ENCODE peak calls at places on chromosome 4, in six cellular contexts. M is upper lobe of left lung, H is A549, J is GM12878, F is HepG2, X is K562. S is an unnamed sample.

GRCh38 chr4:127631420-127631819 is 1.3 kb upstream of the INTU start:
- ATAC-seq in H (no peak), F (no peak), M (no peak), J (no peak), X (no peak), S (no peak)

GRCh38 chr4:15926486-15926885 is 12.1 kb downstream of the FGFBP1 start:
- ATAC-seq in J (no peak), F (no peak), M (no peak), X (no peak), H (no peak), S (no peak)

GRCh38 chr4:101994247-101994775 is 203.8 kb downstream of the BANK1 start:
- ATAC-seq in J (no peak), X (no peak), M (no peak), F (no peak), H (no peak), S (no peak)

GRCh38 chr4:114603455-114603854 is 4.8 kb downstream of the UGT8 start:
- ATAC-seq in X (no peak), M (no peak), F (no peak), J (peak), H (no peak), S (no peak)

GRCh38 chr4:121180558-121180957 is 16.4 kb upstream of the TNIP3 start:
- ATAC-seq in X (no peak), J (no peak), H (no peak), F (no peak), M (no peak), S (no peak)

GRCh38 chr4:94763005-94763404 is 5.2 kb downstream of the BMPR1B start:
- ATAC-seq in J (no peak), M (no peak), F (no peak), X (no peak), H (peak), S (no peak)

GRCh38 chr4:177427097-177427665 is 15.1 kb downstream of the AGA start:
- ATAC-seq in F (peak), M (no peak), X (peak), J (no peak), H (no peak), S (no peak)

GRCh38 chr4:175929441-175929840 is 117.4 kb upstream of the GPM6A start:
- ATAC-seq in F (no peak), M (no peak), H (no peak), J (peak), X (no peak), S (no peak)

GRCh38 chr4:57344296-57344695 is 234.1 kb upstream of the IGFBP7 start:
- ATAC-seq in M (no peak), H (no peak), J (no peak), X (no peak), F (no peak), S (no peak)

GRCh38 chr4:168263039-168263438 is 55.5 kb downstream of the DDX60 start:
- ATAC-seq in F (no peak), X (no peak), J (no peak), M (no peak), H (no peak), S (no peak)

GRCh38 chr4:142416121-142416520 is 430.0 kb downstream of the INPP4B start:
- ATAC-seq in F (no peak), X (no peak), J (no peak), H (no peak), M (no peak), S (no peak)

GRCh38 chr4:142414336-142414945 is 431.7 kb downstream of the INPP4B start:
- ATAC-seq in J (no peak), M (no peak), H (no peak), F (no peak), X (no peak), S (no peak)

GRCh38 chr4:142416711-142417275 is 429.3 kb downstream of the INPP4B start:
- ATAC-seq in F (no peak), J (peak), H (no peak), M (no peak), X (no peak), S (no peak)

GRCh38 chr4:142411993-142412392 is 434.1 kb downstream of the INPP4B start:
- ATAC-seq in J (no peak), M (no peak), F (no peak), H (no peak), X (no peak), S (no peak)

DNA sequence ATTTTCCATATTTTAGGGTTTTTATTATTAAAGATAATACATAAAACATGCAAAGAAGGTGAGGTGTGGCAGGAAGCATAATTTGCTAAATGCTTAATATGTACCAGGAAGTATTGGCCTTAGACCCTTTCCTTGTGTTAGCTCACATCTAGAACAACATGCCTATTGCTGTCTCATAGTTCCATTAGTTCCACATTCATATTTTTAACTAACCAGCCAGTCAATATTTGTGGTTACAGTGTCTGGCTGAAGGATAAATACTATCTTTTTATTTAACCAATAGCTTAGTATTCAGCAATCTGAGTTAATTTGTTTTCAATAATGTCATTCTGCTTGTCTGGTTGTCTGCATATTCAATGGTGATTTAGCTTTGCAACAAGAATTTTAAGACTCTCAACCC is 432.6 kb downstream of the INPP4B start:
- ATAC-seq in X (no peak), H (no peak), M (no peak), J (no peak), F (no peak), S (no peak)
- TF ChIP-seq CTCF in X (no peak), H (no peak), M (no peak), J (no peak), F (no peak), S (no peak)

GRCh38 chr4:123893746-123894095 is 497.1 kb downstream of the SPRY1 start:
- ATAC-seq in M (no peak), J (no peak), F (no peak), X (no peak), H (no peak), S (no peak)
- TF ChIP-seq EP300 in M (no peak), J (no peak), F (no peak), X (no peak), H (no peak), S (no peak)

GRCh38 chr4:140242357-140243284 is 88.6 kb upstream of the MAML3 start:
- ATAC-seq in J (peak), M (no peak), X (no peak), H (no peak), F (no peak), S (no peak)

GRCh38 chr4:140237616-140238352 is 83.8 kb upstream of the MAML3 start:
- ATAC-seq in H (peak), J (no peak), M (peak), X (no peak), F (no peak), S (peak)

GRCh38 chr4:140239311-140239710 is 85.3 kb upstream of the MAML3 start:
- ATAC-seq in J (no peak), M (no peak), X (no peak), F (no peak), H (no peak), S (no peak)

GRCh38 chr4:140238353-140239041 is 84.5 kb upstream of the MAML3 start:
- ATAC-seq in X (no peak), F (no peak), M (peak), H (peak), J (no peak), S (peak)

DNA sequence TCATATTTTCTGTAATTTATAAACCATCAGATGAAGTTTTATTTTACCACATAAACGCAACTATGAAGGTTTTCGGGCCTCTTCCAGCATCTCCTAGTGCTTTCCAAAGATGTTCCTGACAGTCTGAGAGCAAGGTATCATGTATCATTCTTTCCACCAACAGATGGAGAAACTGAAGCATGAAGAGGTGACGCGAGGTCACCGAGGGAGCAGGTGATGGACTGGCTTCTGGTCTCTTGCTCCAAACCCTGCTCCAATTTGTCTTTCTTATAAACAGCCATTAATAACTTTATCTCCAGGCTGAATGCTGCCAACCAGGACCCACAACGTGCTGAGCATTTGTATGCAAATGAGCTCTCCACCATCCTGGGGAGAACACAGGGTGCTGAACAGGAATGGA is 86.3 kb upstream of the MAML3 start:
- ATAC-seq in M (no peak), H (no peak), X (no peak), F (no peak), J (no peak), S (no peak)
- TF ChIP-seq CTCF in M (no peak), H (no peak), X (no peak), F (no peak), J (no peak), S (no peak)

GRCh38 chr4:42600578-42600977 is 56.3 kb downstream of the ATP8A1 start:
- ATAC-seq in H (no peak), J (peak), X (no peak), M (no peak), F (no peak), S (no peak)
- TF ChIP-seq EP300 in H (no peak), J (no peak), X (no peak), M (no peak), F (no peak), S (no peak)

GRCh38 chr4:119068529-119068962 is 67.1 kb upstream of the MYOZ2 start:
- ATAC-seq in J (no peak), X (no peak), H (no peak), M (no peak), F (no peak), S (no peak)
- TF ChIP-seq CTCF in J (no peak), X (no peak), H (no peak), M (no peak), F (no peak), S (no peak)

S was measured in gastroesophageal sphincter.